ENCODE peak calls at places on chromosomes 4 and X, in eight cellular contexts. X is hepatocyte, Y is neural progenitor cell, S is astrocyte, U is GM23248, A is K562, K is HepG2, B is IMR-90. R is an unnamed sample.

GRCh38 chrX:28205905-28206304 is 224.7 kb upstream of the DCAF8L1 start:
- DNase-seq in Y (no peak), A (no peak), K (no peak), U (no peak), B (no peak), S (no peak), X (no peak), R (no peak)

GRCh38 chr4:115803825-115804224 is 690.4 kb upstream of the NDST4 start:
- DNase-seq in S (no peak), U (no peak), X (no peak), K (no peak), B (no peak), Y (no peak), A (no peak), R (no peak)

GRCh38 chr4:182492456-182492855 is 249.3 kb downstream of the TENM3 start:
- DNase-seq in X (peak; percentile 5), S (peak; percentile 88), Y (no peak), A (no peak), B (peak; percentile 76), K (no peak), U (peak; percentile 42), R (no peak)

GRCh38 chr4:156830356-156830755 is 141.2 kb downstream of the PDGFC start:
- DNase-seq in A (no peak), S (peak; percentile 82), Y (no peak), U (peak; percentile 92), K (peak; percentile 1), B (peak; percentile 79), X (no peak), R (no peak)

GRCh38 chrX:47637546-47638195 is 7.9 kb upstream of the CFP start:
- DNase-seq in S (no peak), X (no peak), B (no peak), Y (peak; percentile 61), U (no peak), K (no peak), A (peak; percentile 30), R (no peak)

GRCh38 chr4:153115322-153116100 is 88.7 kb upstream of the TRIM2 start:
- DNase-seq in A (no peak), K (peak; percentile 11), B (peak; percentile 77), X (peak; percentile 47), S (peak; percentile 82), Y (no peak), U (peak; percentile 83), R (peak; percentile 80)

GRCh38 chr4:113971706-113972360 is 7.6 kb downstream of the ARSJ start:
- DNase-seq in B (peak; percentile 76), S (peak; percentile 38), Y (no peak), X (no peak), K (no peak), U (peak; percentile 75), A (no peak), R (no peak)

GRCh38 chrX:34624416-34624815 is 32.7 kb downstream of the TMEM47 start:
- DNase-seq in A (no peak), K (no peak), S (peak; percentile 37), B (peak; percentile 15), X (no peak), U (peak; percentile 12), Y (no peak), R (no peak)

GRCh38 chrX:1416327-1416784 is 24.4 kb upstream of the SLC25A6 start:
- DNase-seq in B (no peak), U (no peak), S (no peak), A (no peak), K (no peak), Y (no peak), X (no peak), R (no peak)

GRCh38 chrX:150692837-150693781 is at the start of gene MTMR1:
- DNase-seq in B (no peak), U (peak; percentile 49), S (no peak), A (peak; percentile 79), X (peak; percentile 65), Y (peak; percentile 68), K (no peak), R (peak; percentile 73)
- H3K4me2 ChIP-seq in B (peak within 1 kb of the TSS; percentile 87), U (peak within 1 kb of the TSS; percentile 92), S (peak within 1 kb of the TSS; percentile 89), A (peak within 1 kb of the TSS; percentile 86), X (peak within 1 kb of the TSS; percentile 80), Y (peak within 1 kb of the TSS; percentile 79), K (peak within 1 kb of the TSS; percentile 74), R (peak within 1 kb of the TSS; percentile 84)

DNA sequence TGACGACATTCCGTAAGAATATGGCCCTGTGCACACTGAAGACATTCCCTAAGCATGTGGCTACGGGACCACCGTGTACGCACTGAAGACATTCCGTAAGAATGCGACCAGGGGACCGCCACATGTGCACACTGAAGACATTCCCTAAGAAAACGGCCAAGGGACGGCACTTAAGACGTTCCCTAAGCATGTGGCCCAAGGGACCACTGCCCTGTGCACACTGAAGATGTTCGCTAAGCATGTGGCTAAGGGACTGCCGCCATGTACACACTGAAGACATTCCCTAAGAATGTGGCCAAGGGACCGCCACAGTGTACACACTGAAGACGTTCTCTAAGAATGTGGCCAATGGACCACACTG is 21.4 kb downstream of the DHRSX start:
- DNase-seq in K (no peak), S (no peak), Y (no peak), A (no peak), B (no peak), X (no peak), U (no peak), R (no peak)
- H4K20me1 ChIP-seq in K (peaks cover 5% of the 10 kb centered on the region), S (peaks cover 42% of the 10 kb centered on the region), Y (no peaks in the 10 kb centered on the region), A (no peaks in the 10 kb centered on the region), B (peaks cover 47% of the 10 kb centered on the region), X (peaks cover 12% of the 10 kb centered on the region), U (no peaks in the 10 kb centered on the region), R (no peaks in the 10 kb centered on the region)

DNA sequence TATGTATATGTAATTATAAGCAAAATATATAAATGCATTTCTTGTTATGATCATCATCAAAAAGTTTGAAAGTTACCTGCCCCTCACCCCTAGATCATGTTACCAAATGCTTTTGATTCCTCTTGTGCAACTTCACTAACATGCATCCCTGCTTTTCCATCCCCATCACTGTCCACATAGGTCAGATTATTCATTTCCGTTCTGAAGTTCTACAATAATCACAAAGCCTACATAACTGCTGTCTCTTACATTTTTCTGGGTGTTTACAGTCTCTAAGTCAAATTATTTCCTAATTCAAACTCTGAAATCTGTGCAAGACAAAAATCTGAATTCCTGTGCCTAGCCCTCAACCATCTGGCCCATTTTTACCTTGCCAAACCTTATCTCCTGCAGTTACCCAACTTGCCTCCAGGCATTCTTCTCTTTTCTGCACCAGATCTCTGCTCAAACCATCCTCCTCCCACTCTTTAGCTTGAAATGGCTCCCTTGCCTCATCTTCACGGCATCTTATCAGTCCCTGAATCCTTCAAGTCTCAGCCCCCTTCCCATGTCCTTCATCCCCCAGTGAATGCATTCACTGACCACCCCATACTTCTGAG is 42.4 kb upstream of the SLC39A8 start:
- DNase-seq in S (peak; percentile 2), U (peak; percentile 32), Y (no peak), A (peak; percentile 2), B (no peak), X (no peak), K (no peak), R (no peak)
- H3K4me2 ChIP-seq in S (no peak overlapping the region), U (peak overlapping the region; percentile 10), Y (no peak overlapping the region), A (no peak overlapping the region), B (no peak overlapping the region), X (no peak overlapping the region), K (no peak overlapping the region), R (no peak overlapping the region)

GRCh38 chr4:96986800-96987199 is 1146.9 kb downstream of the PDHA2 start:
- DNase-seq in B (no peak), K (no peak), U (no peak), Y (no peak), X (no peak), S (no peak), A (no peak), R (no peak)
- H4K20me1 ChIP-seq in B (no peaks in the 10 kb centered on the region), K (no peaks in the 10 kb centered on the region), U (no peaks in the 10 kb centered on the region), Y (no peaks in the 10 kb centered on the region), X (no peaks in the 10 kb centered on the region), S (no peaks in the 10 kb centered on the region), A (no peaks in the 10 kb centered on the region), R (no peaks in the 10 kb centered on the region)

GRCh38 chr4:111330786-111331185 is 707.9 kb upstream of the PITX2 start:
- DNase-seq in Y (peak; percentile 15), X (no peak), B (peak; percentile 46), K (no peak), A (no peak), S (peak; percentile 41), U (peak; percentile 51), R (no peak)
- H3K4me2 ChIP-seq in Y (no peak overlapping the region), X (no peak overlapping the region), B (peak overlapping the region; percentile 76), K (no peak overlapping the region), A (no peak overlapping the region), S (no peak overlapping the region), U (peak overlapping the region; percentile 39), R (no peak overlapping the region)

GRCh38 chr4:102521570-102522553 is 20.7 kb downstream of the NFKB1 start:
- DNase-seq in B (no peak), K (no peak), U (no peak), X (no peak), Y (no peak), S (no peak), A (no peak), R (no peak)

GRCh38 chr4:102517753-102518152 is 16.6 kb downstream of the NFKB1 start:
- DNase-seq in Y (no peak), K (no peak), B (no peak), S (no peak), A (no peak), U (no peak), X (no peak), R (no peak)

GRCh38 chr4:102524691-102525090 is 23.5 kb downstream of the NFKB1 start:
- DNase-seq in B (no peak), X (no peak), A (no peak), U (no peak), Y (no peak), K (no peak), S (no peak), R (no peak)

GRCh38 chr4:102518703-102519131 is 17.6 kb downstream of the NFKB1 start:
- DNase-seq in S (no peak), A (no peak), X (no peak), U (no peak), B (no peak), K (no peak), Y (peak; percentile 21), R (no peak)

GRCh38 chr4:102519925-102520324 is 18.8 kb downstream of the NFKB1 start:
- DNase-seq in A (no peak), S (no peak), U (no peak), B (no peak), X (no peak), Y (no peak), K (no peak), R (no peak)
- H4K20me1 ChIP-seq in A (no peaks in the 10 kb centered on the region), S (peaks cover 72% of the 10 kb centered on the region), U (peaks cover 4% of the 10 kb centered on the region), B (peaks cover 30% of the 10 kb centered on the region), X (peaks cover 7% of the 10 kb centered on the region), Y (no peaks in the 10 kb centered on the region), K (peaks cover 3% of the 10 kb centered on the region), R (peaks cover 6% of the 10 kb centered on the region)

DNA sequence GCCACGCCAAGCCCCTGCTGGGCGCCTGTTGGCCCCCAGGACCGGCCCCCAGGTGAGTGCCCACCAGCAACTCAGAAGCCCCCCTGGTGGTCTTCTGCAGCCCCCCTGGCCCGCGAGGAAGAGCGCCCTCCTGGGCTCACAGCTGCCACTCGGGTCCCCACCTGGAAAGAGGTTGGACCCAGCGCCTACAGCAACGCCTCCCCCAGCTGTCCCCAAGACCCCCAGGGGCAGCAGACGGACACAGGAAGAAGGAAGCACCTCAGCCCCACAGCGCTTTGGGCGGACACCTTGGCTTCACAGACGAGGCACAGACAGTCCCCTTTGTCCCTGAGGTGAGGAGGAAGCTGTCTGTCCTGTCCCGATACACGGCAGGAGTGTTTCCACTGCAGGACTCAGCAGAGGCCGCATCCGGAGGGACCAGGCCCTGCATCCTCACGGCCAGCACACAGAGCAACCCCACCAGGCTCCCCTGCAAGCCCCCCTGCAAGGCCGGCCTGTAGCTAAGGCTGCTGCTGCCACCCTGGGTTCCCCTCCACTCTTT is 115.6 kb upstream of the NKX1-1 start:
- DNase-seq in X (no peak), A (no peak), K (no peak), B (no peak), S (no peak), Y (no peak), U (no peak), R (no peak)
- H3K4me2 ChIP-seq in X (no peak overlapping the region), A (no peak overlapping the region), K (no peak overlapping the region), B (no peak overlapping the region), S (no peak overlapping the region), Y (peak overlapping the region; percentile 43), U (no peak overlapping the region), R (no peak overlapping the region)